ENCODE peak calls at places on chromosomes 1 and 21, in seven cellular contexts. C is right cardiac atrium, M is RWPE1, B is PC-3, X is AG04450, U is left ventricle myocardium inferior, K is astrocyte. N is an unnamed sample.

GRCh38 chr1:24694380-24694843 is 50.8 kb upstream of the CLIC4 start:
- DNase-seq in M (no peak), X (no peak), K (peak; percentile 81), C (peak; percentile 53), U (peak; percentile 71), B (no peak), N (no peak)

GRCh38 chr21:44817914-44818635 is at the start of gene SUMO3:
- DNase-seq in C (peak; percentile 85), U (peak; percentile 81), M (peak; percentile 87), K (peak; percentile 54), X (peak; percentile 42), B (peak; percentile 94), N (peak; percentile 30)

GRCh38 chr1:234658143-234658542 is 48.2 kb upstream of the IRF2BP2 start:
- DNase-seq in M (peak; percentile 91), U (no peak), B (peak; percentile 89), C (no peak), K (peak; percentile 39), X (peak; percentile 11), N (no peak)

GRCh38 chr1:244437108-244437507 is 14.6 kb downstream of the ADSS2 start:
- DNase-seq in X (no peak), K (peak; percentile 47), B (peak; percentile 41), C (no peak), M (no peak), U (no peak), N (no peak)

GRCh38 chr1:95003433-95003738 is 69.4 kb downstream of the ALG14 start:
- DNase-seq in M (no peak), U (no peak), C (no peak), K (no peak), X (no peak), B (no peak), N (no peak)

GRCh38 chr1:113072141-113072756 is 749 bp upstream of the LRIG2 start:
- DNase-seq in X (no peak), C (no peak), K (no peak), B (no peak), M (no peak), U (no peak), N (no peak)

GRCh38 chr21:39315603-39316002 is 2.2 kb upstream of the BRWD1 start:
- DNase-seq in K (no peak), C (no peak), M (no peak), X (no peak), B (no peak), U (no peak), N (no peak)

GRCh38 chr1:26469558-26469957 is 2.7 kb upstream of the HMGN2 start:
- DNase-seq in B (no peak), K (no peak), M (no peak), U (no peak), C (no peak), X (no peak), N (no peak)

GRCh38 chr1:174051956-174052355 is 29.8 kb upstream of the RC3H1 start:
- DNase-seq in M (no peak), B (no peak), C (peak; percentile 64), K (peak; percentile 81), U (no peak), X (no peak), N (peak; percentile 53)

DNA sequence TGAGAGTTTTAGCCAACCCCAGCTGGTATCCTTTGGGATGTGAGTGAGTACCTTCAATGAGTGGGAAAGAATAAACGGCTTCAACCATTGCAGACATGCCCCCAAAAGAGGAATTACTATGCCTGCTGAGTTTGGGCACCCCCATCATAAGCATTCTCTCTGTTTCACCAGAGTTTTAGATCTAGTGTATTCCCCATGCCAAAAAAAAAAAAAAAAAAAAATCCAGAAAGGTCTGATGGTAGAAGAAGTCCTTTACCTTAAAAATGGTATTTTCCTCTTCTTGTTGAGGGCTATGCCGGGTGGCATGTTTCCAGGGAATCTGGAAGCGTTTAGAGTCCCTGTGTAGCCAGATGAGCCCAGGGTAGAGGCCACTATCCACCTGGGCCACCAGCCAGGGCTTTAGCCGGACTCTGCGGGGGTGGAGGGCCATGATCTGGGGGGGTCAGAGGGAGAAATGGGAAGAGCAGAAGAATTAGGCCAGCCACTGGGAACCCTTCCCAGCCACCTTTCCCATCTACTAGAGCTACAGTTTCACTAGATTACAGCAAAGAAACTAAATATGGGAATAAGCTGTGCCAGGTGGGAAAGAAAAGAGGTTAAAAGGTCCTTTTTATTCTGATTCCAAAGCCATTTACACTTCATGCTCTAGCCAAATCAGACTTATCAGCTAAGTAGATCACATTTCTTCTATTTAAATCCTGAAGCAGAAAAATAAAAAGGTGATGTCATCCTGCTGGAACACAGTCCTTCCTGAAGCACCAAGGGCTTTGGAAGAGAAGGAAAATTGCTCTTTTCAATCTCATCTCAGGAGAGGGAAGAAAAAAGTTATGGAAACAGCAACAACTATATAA is 4.7 kb downstream of the IRF6 start:
- DNase-seq in C (peak; percentile 24), M (no peak), K (peak; percentile 59), U (peak; percentile 42), B (no peak), X (no peak), N (no peak)
- H3K27ac ChIP-seq in C (no peak overlapping the region), M (no peak overlapping the region), K (no peak overlapping the region), U (peak overlapping the region; percentile 88), B (no peak overlapping the region), X (no peak overlapping the region), N (no peak overlapping the region)

GRCh38 chr21:33825419-33825818 is 90.2 kb downstream of the ATP5PO start:
- DNase-seq in B (no peak), M (no peak), X (no peak), C (no peak), K (no peak), U (no peak), N (no peak)

GRCh38 chr21:33825898-33826297 is 89.7 kb downstream of the ATP5PO start:
- DNase-seq in X (peak; percentile 24), M (no peak), C (no peak), U (no peak), B (no peak), K (peak; percentile 71), N (no peak)

GRCh38 chr21:33824156-33824941 is 91.3 kb downstream of the ATP5PO start:
- DNase-seq in M (no peak), K (peak; percentile 20), U (no peak), X (no peak), B (no peak), C (no peak), N (no peak)

GRCh38 chr21:33828577-33828976 is 87.0 kb downstream of the ATP5PO start:
- DNase-seq in C (no peak), X (no peak), K (no peak), B (no peak), U (no peak), M (no peak), N (no peak)

DNA sequence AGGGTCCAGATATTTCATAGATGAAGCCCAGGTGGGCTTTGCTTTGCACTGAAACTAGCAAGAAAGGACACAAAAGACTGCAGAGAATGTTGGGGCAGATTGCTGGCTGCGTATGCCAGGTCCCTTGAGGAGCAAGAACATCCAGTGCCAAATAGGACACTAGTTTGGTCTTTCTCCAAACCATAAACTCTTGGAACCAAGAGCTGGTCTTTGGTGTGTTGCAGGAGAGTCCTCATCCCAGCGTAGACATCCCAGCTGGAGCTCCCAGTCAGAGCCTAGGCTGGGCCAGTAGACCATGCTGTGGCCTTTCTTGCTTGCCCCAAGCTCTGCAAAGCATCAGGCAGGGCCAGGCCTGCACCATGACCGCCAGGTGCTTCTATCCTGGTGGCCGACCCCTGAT is 87.5 kb downstream of the ATP5PO start:
- DNase-seq in C (peak; percentile 56), X (no peak), U (no peak), K (no peak), B (no peak), M (no peak), N (no peak)
- H3K27ac ChIP-seq in C (no peak overlapping the region), X (no peak overlapping the region), U (peak overlapping the region; percentile 56), K (no peak overlapping the region), B (no peak overlapping the region), M (no peak overlapping the region), N (no peak overlapping the region)

DNA sequence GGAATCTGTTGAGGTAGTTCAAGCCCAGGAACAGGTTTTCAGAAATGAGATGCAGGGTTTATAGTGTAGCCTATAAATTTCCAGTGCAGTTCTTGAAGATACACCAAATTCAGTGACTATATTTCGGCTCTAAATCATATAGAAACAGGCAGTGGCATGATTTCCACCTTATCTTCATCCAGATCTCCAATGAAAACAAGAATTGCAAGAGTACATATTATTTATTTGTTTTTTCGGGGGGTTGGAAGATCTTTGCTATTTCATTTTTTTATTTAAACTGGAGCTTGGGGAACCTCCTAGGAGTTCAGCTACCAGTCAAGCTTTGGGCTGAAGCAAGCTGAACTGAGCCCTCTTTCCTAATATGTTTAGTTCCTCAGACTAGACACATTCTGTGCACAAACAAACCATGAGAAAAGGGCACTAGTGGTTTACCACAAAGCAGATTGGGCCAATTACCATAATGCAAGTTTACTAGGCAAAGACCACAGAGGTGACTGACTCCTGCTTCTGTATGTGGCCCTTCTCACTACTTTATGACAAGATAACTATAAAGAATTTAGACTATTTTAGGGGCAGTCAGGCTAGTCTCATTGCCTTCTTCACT is 68.5 kb downstream of the RGS2 start:
- DNase-seq in K (peak; percentile 75), B (no peak), X (no peak), U (no peak), M (no peak), C (no peak), N (no peak)
- H3K27ac ChIP-seq in K (no peak overlapping the region), B (no peak overlapping the region), X (no peak overlapping the region), U (peak overlapping the region; percentile 20), M (no peak overlapping the region), C (no peak overlapping the region), N (no peak overlapping the region)

GRCh38 chr1:40740039-40740991 is 43.3 kb upstream of the KCNQ4 start:
- DNase-seq in U (no peak), K (no peak), C (no peak), X (no peak), B (no peak), M (no peak), N (no peak)
- H3K27ac ChIP-seq in U (peak overlapping the region; percentile 16), K (no peak overlapping the region), C (peak overlapping the region; percentile 10), X (no peak overlapping the region), B (no peak overlapping the region), M (no peak overlapping the region), N (no peak overlapping the region)

N was measured in substantia nigra.